ENCODE peak calls at places on chromosomes 3 and 15, in nine cellular contexts. G is activated CD8-positive, alpha-beta T cell treated with anti-CD3 and anti-CD28 coated beads, Interleukin-2, amount 10 ng/mL, durations not matched to agents 7 days and 5 days; Y is ELR; O is left cardiac atrium; B is lower lobe of right lung; Z is iPS-NIHi11; J is hepatic stellate cell; W is fibroblast of lung; V is AG10803. E is an unnamed sample.

GRCh38 chr3:24341668-24342067 is 153.0 kb downstream of the THRB start:
- DNase-seq in O (no peak), G (no peak), Y (peak), V (no peak), B (no peak), J (no peak), W (no peak), Z (no peak), E (no peak)

GRCh38 chr15:26357653-26358052 is 415.2 kb downstream of the GABRB3 start:
- DNase-seq in W (no peak), G (no peak), Y (no peak), Z (no peak), B (no peak), J (no peak), O (no peak), V (no peak), E (no peak)

GRCh38 chr15:48222627-48223026 is 16.5 kb downstream of the SLC12A1 start:
- DNase-seq in V (no peak), Z (no peak), W (no peak), O (no peak), Y (no peak), G (no peak), B (no peak), J (no peak), E (no peak)

GRCh38 chr3:1987983-1988382 is 110.7 kb upstream of the CNTN4 start:
- DNase-seq in O (no peak), W (peak), G (no peak), B (peak), V (no peak), Y (no peak), Z (no peak), J (no peak), E (no peak)

GRCh38 chr15:68442041-68442440 is 10.1 kb upstream of the ITGA11 start:
- DNase-seq in G (peak), Y (no peak), W (no peak), Z (no peak), V (peak), J (no peak), B (no peak), O (peak), E (no peak)

GRCh38 chr3:169699070-169699469 is 35.6 kb upstream of the MECOM start:
- DNase-seq in V (no peak), B (no peak), J (no peak), G (no peak), O (no peak), Y (no peak), W (peak), Z (no peak), E (no peak)

GRCh38 chr15:81311834-81312459 is 12.0 kb downstream of the STARD5 start:
- DNase-seq in B (no peak), G (no peak), V (peak), J (no peak), Z (no peak), W (peak), O (no peak), Y (peak), E (no peak)

GRCh38 chr15:29364429-29365078 is 94.9 kb upstream of the NSMCE3 start:
- DNase-seq in W (peak), B (no peak), Y (peak), G (no peak), V (peak), J (no peak), O (no peak), Z (no peak), E (no peak)

GRCh38 chr15:99677540-99678134 is 55.6 kb downstream of the LYSMD4 start:
- DNase-seq in B (no peak), G (no peak), O (no peak), V (no peak), Z (no peak), W (peak), Y (no peak), J (no peak), E (no peak)

GRCh38 chr3:159814161-159814560 is 174.5 kb upstream of the IL12A start:
- DNase-seq in V (no peak), O (no peak), Z (peak), B (no peak), G (no peak), Y (peak), W (no peak), J (no peak), E (no peak)

GRCh38 chr3:131960324-131960723 is 74.5 kb downstream of the CPNE4 start:
- DNase-seq in Y (peak), V (peak), B (no peak), W (peak), G (no peak), J (no peak), Z (no peak), O (no peak), E (no peak)

GRCh38 chr15:92112180-92112579 is 258.7 kb downstream of the SLCO3A1 start:
- DNase-seq in Z (no peak), J (no peak), G (no peak), V (peak), Y (no peak), O (peak), B (no peak), W (peak), E (no peak)

E was measured in activated T-helper 1 cell treated with Interleukin-2 at 50 U/mL for 16 hours.